ENCODE peak calls at places on chromosomes 6 and 20, in four cellular contexts. B, I, K and A are unnamed samples.

GRCh38 chr20:36542019-36542488 is 735 bp downstream of the MYL9 start:
- DNase-seq in B (no peak), I (no peak), K (no peak), A (no peak)

GRCh38 chr6:166514196-166514595 is 72.3 kb downstream of the RAMACL start:
- DNase-seq in B (no peak), I (no peak), K (no peak), A (no peak)

GRCh38 chr6:90202156-90202555 is 94.5 kb downstream of the BACH2 start:
- DNase-seq in B (no peak), I (no peak), K (no peak), A (no peak)

GRCh38 chr6:118249680-118250079 is 298.4 kb upstream of the PLN start:
- DNase-seq in B (no peak), I (no peak), K (no peak), A (no peak)

GRCh38 chr6:157982580-157983438 is 1.1 kb downstream of the SYNJ2 start:
- DNase-seq in B (peak; percentile 53), I (no peak), K (no peak), A (peak; percentile 34)

GRCh38 chr6:75331134-75331533 is 46.5 kb upstream of the TMEM30A start:
- DNase-seq in B (peak; percentile 47), I (no peak), K (no peak), A (no peak)

GRCh38 chr6:5422321-5422915 is 161.1 kb downstream of the FARS2 start:
- DNase-seq in B (peak; percentile 59), I (no peak), K (no peak), A (peak; percentile 13)

GRCh38 chr20:60085551-60086132 is 127.4 kb downstream of the CDH26 start:
- DNase-seq in B (no peak), I (no peak), K (no peak), A (no peak)

GRCh38 chr6:38639498-38640215 is at the start of gene BTBD9:
- DNase-seq in B (peak; percentile 87), I (peak; percentile 49), K (peak; percentile 93), A (peak; percentile 89)

GRCh38 chr6:35059606-35060355 is 81.4 kb downstream of the TCP11 start:
- DNase-seq in B (no peak), I (no peak), K (no peak), A (no peak)

GRCh38 chr6:170470673-170471072 is 82.4 kb downstream of the PSMB1 start:
- DNase-seq in B (no peak), I (no peak), K (no peak), A (no peak)

DNA sequence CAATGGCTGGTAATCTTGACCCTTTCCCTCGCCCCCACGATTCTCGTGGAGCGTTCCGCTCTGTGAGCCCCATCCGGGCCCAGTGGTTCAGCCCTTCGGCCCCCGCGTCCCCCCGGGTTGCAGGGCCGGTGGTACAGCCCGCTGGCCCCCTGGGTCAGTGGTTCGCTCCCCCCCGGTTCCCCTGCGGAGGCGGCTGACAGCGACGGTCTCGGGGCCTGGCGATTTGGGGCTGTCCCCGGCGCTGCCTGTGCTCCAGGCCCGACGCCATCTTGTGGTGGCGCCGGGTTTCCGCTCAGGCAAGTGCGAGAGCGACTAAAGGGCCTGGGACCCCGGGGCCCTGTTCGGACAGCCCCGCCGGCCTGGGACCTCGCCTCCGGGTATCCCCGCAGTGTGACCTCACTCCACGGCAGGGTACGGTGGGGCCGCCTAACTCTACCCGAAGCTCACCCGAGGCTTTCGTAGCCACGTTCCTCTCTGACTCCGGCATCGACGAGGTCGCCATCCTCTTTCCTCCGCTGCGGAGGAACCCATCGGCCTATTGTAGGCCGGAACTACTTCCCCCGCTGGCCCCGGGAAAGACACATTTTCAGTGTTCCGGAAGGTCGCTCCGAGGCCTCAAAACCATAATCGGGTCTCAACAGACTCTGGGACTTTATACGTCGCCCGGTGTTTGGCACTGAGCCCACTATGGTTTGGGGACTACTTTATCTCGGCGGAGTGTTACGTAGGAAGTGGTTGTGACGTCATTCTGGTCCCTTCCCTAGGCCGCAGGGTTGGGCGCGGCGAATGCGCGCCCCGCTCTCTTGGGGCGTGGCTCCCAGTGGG is at the start of gene ZNF335:
- DNase-seq in B (peak; percentile 99), I (peak; percentile 92), K (peak; percentile 98), A (peak; percentile 99)
- TF ChIP-seq CTCF in B (no peak), I (no peak), K (peak; percentile 44), A (no peak)

GRCh38 chr6:108988291-108988690 is 106.4 kb downstream of the SESN1 start:
- DNase-seq in B (no peak), I (no peak), K (no peak), A (no peak)
- TF ChIP-seq CTCF in B (no peak), I (no peak), K (no peak), A (no peak)

DNA sequence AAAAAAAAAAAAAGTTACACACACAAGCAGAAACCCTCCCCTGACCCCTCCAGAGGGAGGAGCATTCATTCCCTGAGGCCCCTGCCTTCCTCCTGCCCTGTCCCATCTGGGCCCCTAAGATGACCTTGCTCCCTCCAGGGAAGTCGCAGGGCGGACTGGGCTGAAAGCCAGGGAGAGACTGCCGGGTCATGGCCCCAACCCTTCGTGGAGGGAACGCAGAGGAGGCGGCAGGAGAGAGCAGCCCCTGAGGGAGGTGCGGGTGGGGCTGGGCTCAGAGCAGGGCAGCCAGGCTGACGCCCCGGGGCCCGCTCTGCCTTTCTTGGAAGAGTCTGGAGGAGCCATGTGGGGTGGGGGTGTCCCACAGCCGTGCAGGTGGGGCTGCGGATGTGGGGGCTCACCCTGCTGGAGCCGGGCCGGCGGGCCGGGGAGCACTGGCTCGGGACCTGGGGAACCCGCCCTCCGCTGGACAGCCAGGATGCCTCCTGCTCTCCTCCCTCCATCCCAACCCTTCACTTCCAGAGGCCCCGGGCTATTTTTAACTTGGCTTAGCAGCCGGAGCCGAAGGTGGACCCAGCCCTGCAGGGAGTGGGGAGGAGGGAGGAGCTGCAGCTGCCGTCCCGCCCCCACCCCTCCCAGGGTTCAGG is 15.0 kb upstream of the ABHD16B start:
- DNase-seq in B (no peak), I (no peak), K (no peak), A (no peak)
- TF ChIP-seq CTCF in B (no peak), I (no peak), K (peak; percentile 25), A (no peak)

GRCh38 chr6:83860347-83860731 is 850 bp downstream of the CYB5R4 start:
- DNase-seq in B (no peak), I (no peak), K (no peak), A (no peak)

GRCh38 chr6:83862776-83863471 is 3.4 kb downstream of the CYB5R4 start:
- DNase-seq in B (no peak), I (no peak), K (no peak), A (no peak)

GRCh38 chr6:83854766-83855165 is 1.6 kb downstream of the RIPPLY2 start:
- DNase-seq in B (no peak), I (no peak), K (no peak), A (no peak)

GRCh38 chr6:83861077-83861476 is 1.6 kb downstream of the CYB5R4 start:
- DNase-seq in B (no peak), I (no peak), K (no peak), A (no peak)

GRCh38 chr6:83859410-83860346 is at the start of gene CYB5R4:
- DNase-seq in B (peak; percentile 95), I (peak; percentile 78), K (peak; percentile 97), A (peak; percentile 97)
- TF ChIP-seq CTCF in B (peak; percentile 64), I (peak; percentile 64), K (peak; percentile 66), A (peak; percentile 19)

GRCh38 chr20:931401-931800 is 15.3 kb upstream of the ANGPT4 start:
- DNase-seq in B (no peak), I (no peak), K (no peak), A (no peak)

GRCh38 chr20:933024-933423 is 16.9 kb upstream of the ANGPT4 start:
- DNase-seq in B (no peak), I (no peak), K (no peak), A (no peak)

GRCh38 chr20:939606-940005 is 23.5 kb upstream of the ANGPT4 start:
- DNase-seq in B (no peak), I (no peak), K (no peak), A (no peak)

DNA sequence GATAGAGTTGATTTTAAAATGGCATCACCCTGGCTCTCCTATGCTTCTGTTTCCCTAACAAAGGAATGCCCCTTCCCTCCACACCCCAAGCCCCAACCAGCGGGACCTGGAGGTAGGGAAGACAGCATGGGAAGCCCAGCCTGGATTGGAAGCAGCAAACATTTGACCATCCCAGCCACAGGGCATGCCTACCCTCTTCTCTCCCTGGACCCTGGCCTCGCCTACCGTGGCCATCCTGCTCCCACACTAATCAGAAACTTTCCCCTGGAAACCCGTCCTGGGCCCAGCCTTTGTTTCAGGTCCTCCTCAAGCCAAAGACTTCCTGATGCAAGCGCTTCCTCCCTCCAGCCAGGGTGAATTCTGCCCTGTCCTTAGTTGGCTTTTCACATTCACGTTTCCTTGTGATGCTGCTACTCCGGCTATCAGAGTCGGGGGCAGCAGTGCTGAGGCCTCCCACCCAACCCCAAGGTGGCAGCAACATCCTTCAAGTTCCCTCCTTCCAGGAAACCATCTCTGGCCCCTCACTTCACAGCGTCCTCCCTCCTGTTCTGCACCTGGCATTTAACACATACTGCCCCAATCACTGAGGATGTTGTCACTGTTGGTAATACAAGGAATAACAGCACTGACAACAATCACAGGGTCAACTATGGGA is 18.2 kb upstream of the ANGPT4 start:
- DNase-seq in B (no peak), I (no peak), K (no peak), A (no peak)
- TF ChIP-seq CTCF in B (no peak), I (no peak), K (no peak), A (no peak)

DNA sequence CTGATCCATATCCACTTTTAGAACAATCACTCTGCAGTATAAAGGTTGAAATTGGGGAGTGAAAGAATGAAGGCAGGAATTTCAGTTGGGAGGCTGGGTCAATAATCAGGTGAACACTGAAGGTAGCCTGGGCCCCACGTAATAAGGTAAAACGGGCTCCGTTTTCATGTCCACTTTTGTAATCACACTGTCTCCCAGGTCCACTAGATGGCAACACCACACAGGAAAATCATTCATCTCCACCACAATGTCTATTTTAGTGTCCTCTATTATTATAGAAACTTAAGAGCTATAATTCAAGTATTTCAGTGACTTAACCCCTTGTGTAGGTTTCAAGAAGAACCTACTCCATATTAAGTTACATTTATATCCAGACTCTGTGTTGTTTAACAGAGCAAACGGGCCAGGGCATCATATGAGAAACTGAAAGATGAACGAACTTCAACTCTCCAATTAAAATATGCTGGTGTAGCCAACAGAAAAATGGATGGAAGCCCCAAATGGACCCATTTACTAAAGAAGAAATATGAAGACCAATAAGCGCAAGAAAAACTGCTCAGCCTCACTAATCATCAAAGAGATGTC is 45.9 kb upstream of the MC3R start:
- DNase-seq in B (peak; percentile 4), I (no peak), K (no peak), A (peak; percentile 15)
- TF ChIP-seq CTCF in B (peak; percentile 27), I (peak; percentile 10), K (peak; percentile 34), A (no peak)